ENCODE peak calls at places on chromosomes 12 and 14, in nine cellular contexts. One of them, this sample, is unnamed.
A peak's percentile ranks its signal among the peaks of the same experiment; 100 is the strongest.

GRCh38 chr12:110802489-110802888 is 44.3 kb upstream of the CCDC63 start:
- DNase-seq in choroid plexus epithelial cell: no peak
- DNase-seq in WERI-Rb-1: no peak
- DNase-seq in astrocyte of the cerebellum: no peak
- DNase-seq in fibroblast of mammary gland: no peak
- DNase-seq in AG04450: no peak
- DNase-seq in cardiac muscle cell: no peak
- DNase-seq in uterus: no peak
- DNase-seq in left lung: no peak
- DNase-seq in this sample: no peak

GRCh38 chr14:22370084-22370847 is 218.8 kb downstream of the DAD1 start:
- DNase-seq in choroid plexus epithelial cell: no peak
- DNase-seq in WERI-Rb-1: no peak
- DNase-seq in astrocyte of the cerebellum: no peak
- DNase-seq in fibroblast of mammary gland: peak; percentile 12
- DNase-seq in AG04450: no peak
- DNase-seq in cardiac muscle cell: peak; percentile 6
- DNase-seq in uterus: no peak
- DNase-seq in left lung: no peak
- DNase-seq in this sample: no peak

GRCh38 chr12:69934011-69934410 is 109.0 kb downstream of the MYRFL start:
- DNase-seq in choroid plexus epithelial cell: no peak
- DNase-seq in WERI-Rb-1: no peak
- DNase-seq in astrocyte of the cerebellum: no peak
- DNase-seq in fibroblast of mammary gland: no peak
- DNase-seq in AG04450: no peak
- DNase-seq in cardiac muscle cell: no peak
- DNase-seq in uterus: no peak
- DNase-seq in left lung: no peak
- DNase-seq in this sample: no peak

GRCh38 chr14:20434701-20435453 is 1.1 kb downstream of the KLHL33 start:
- DNase-seq in choroid plexus epithelial cell: peak; percentile 28
- DNase-seq in WERI-Rb-1: no peak
- DNase-seq in astrocyte of the cerebellum: no peak
- DNase-seq in fibroblast of mammary gland: no peak
- DNase-seq in AG04450: no peak
- DNase-seq in cardiac muscle cell: peak; percentile 35
- DNase-seq in uterus: peak; percentile 78
- DNase-seq in left lung: peak; percentile 73
- DNase-seq in this sample: no peak

GRCh38 chr12:63949902-63950301 is 105.4 kb downstream of the SRGAP1 start:
- DNase-seq in choroid plexus epithelial cell: peak; percentile 61
- DNase-seq in WERI-Rb-1: no peak
- DNase-seq in astrocyte of the cerebellum: no peak
- DNase-seq in fibroblast of mammary gland: peak; percentile 30
- DNase-seq in AG04450: no peak
- DNase-seq in cardiac muscle cell: peak; percentile 86
- DNase-seq in uterus: no peak
- DNase-seq in left lung: no peak
- DNase-seq in this sample: no peak

GRCh38 chr12:73185403-73185802 is 913.2 kb downstream of the TRHDE start:
- DNase-seq in choroid plexus epithelial cell: peak; percentile 1
- DNase-seq in WERI-Rb-1: no peak
- DNase-seq in astrocyte of the cerebellum: no peak
- DNase-seq in fibroblast of mammary gland: no peak
- DNase-seq in AG04450: no peak
- DNase-seq in cardiac muscle cell: no peak
- DNase-seq in uterus: no peak
- DNase-seq in left lung: no peak
- DNase-seq in this sample: no peak

GRCh38 chr14:49966304-49966809 is 73.5 kb downstream of the ARF6 start:
- DNase-seq in choroid plexus epithelial cell: no peak
- DNase-seq in WERI-Rb-1: peak; percentile 11
- DNase-seq in astrocyte of the cerebellum: no peak
- DNase-seq in fibroblast of mammary gland: no peak
- DNase-seq in AG04450: no peak
- DNase-seq in cardiac muscle cell: peak; percentile 47
- DNase-seq in uterus: no peak
- DNase-seq in left lung: no peak
- DNase-seq in this sample: no peak

GRCh38 chr12:131770120-131770519 is 58.1 kb upstream of the MMP17 start:
- DNase-seq in choroid plexus epithelial cell: no peak
- DNase-seq in WERI-Rb-1: no peak
- DNase-seq in astrocyte of the cerebellum: no peak
- DNase-seq in fibroblast of mammary gland: no peak
- DNase-seq in AG04450: no peak
- DNase-seq in cardiac muscle cell: no peak
- DNase-seq in uterus: no peak
- DNase-seq in left lung: no peak
- DNase-seq in this sample: no peak

GRCh38 chr12:46942579-46942978 is 116.8 kb upstream of the SLC38A4 start:
- DNase-seq in choroid plexus epithelial cell: no peak
- DNase-seq in WERI-Rb-1: no peak
- DNase-seq in astrocyte of the cerebellum: no peak
- DNase-seq in fibroblast of mammary gland: peak; percentile 27
- DNase-seq in AG04450: no peak
- DNase-seq in cardiac muscle cell: no peak
- DNase-seq in uterus: no peak
- DNase-seq in left lung: no peak
- DNase-seq in this sample: no peak

GRCh38 chr12:89263153-89263552 is 89.1 kb downstream of the DUSP6 start:
- DNase-seq in choroid plexus epithelial cell: no peak
- DNase-seq in WERI-Rb-1: no peak
- DNase-seq in astrocyte of the cerebellum: no peak
- DNase-seq in fibroblast of mammary gland: no peak
- DNase-seq in AG04450: no peak
- DNase-seq in cardiac muscle cell: no peak
- DNase-seq in uterus: no peak
- DNase-seq in left lung: no peak
- DNase-seq in this sample: no peak

GRCh38 chr14:75339059-75339458 is 60.4 kb downstream of the FOS start:
- DNase-seq in choroid plexus epithelial cell: peak; percentile 61
- DNase-seq in WERI-Rb-1: no peak
- DNase-seq in astrocyte of the cerebellum: no peak
- DNase-seq in fibroblast of mammary gland: peak; percentile 77
- DNase-seq in AG04450: no peak
- DNase-seq in cardiac muscle cell: peak; percentile 62
- DNase-seq in uterus: no peak
- DNase-seq in left lung: no peak
- DNase-seq in this sample: peak; percentile 33

GRCh38 chr12:130633771-130634170 is 82.3 kb downstream of the RIMBP2 start:
- DNase-seq in choroid plexus epithelial cell: no peak
- DNase-seq in WERI-Rb-1: peak; percentile 82
- DNase-seq in astrocyte of the cerebellum: no peak
- DNase-seq in fibroblast of mammary gland: no peak
- DNase-seq in AG04450: no peak
- DNase-seq in cardiac muscle cell: no peak
- DNase-seq in uterus: no peak
- DNase-seq in left lung: no peak
- DNase-seq in this sample: no peak

GRCh38 chr14:79483472-79483871 is 727.8 kb downstream of the DIO2 start:
- DNase-seq in choroid plexus epithelial cell: peak; percentile 71
- DNase-seq in WERI-Rb-1: no peak
- DNase-seq in astrocyte of the cerebellum: peak; percentile 9
- DNase-seq in fibroblast of mammary gland: peak; percentile 76
- DNase-seq in AG04450: peak; percentile 26
- DNase-seq in cardiac muscle cell: peak; percentile 5
- DNase-seq in uterus: no peak
- DNase-seq in left lung: no peak
- DNase-seq in this sample: no peak

GRCh38 chr14:55446127-55446736 is 5.8 kb upstream of the TBPL2 start:
- DNase-seq in choroid plexus epithelial cell: peak; percentile 89
- DNase-seq in WERI-Rb-1: peak; percentile 78
- DNase-seq in astrocyte of the cerebellum: peak; percentile 74
- DNase-seq in fibroblast of mammary gland: peak; percentile 88
- DNase-seq in AG04450: peak; percentile 42
- DNase-seq in cardiac muscle cell: peak; percentile 90
- DNase-seq in uterus: no peak
- DNase-seq in left lung: no peak
- DNase-seq in this sample: no peak

GRCh38 chr14:97833291-97833690 is 1036.1 kb downstream of the VRK1 start:
- DNase-seq in choroid plexus epithelial cell: no peak
- DNase-seq in WERI-Rb-1: peak; percentile 24
- DNase-seq in astrocyte of the cerebellum: no peak
- DNase-seq in fibroblast of mammary gland: no peak
- DNase-seq in AG04450: no peak
- DNase-seq in cardiac muscle cell: no peak
- DNase-seq in uterus: no peak
- DNase-seq in left lung: no peak
- DNase-seq in this sample: no peak

DNA sequence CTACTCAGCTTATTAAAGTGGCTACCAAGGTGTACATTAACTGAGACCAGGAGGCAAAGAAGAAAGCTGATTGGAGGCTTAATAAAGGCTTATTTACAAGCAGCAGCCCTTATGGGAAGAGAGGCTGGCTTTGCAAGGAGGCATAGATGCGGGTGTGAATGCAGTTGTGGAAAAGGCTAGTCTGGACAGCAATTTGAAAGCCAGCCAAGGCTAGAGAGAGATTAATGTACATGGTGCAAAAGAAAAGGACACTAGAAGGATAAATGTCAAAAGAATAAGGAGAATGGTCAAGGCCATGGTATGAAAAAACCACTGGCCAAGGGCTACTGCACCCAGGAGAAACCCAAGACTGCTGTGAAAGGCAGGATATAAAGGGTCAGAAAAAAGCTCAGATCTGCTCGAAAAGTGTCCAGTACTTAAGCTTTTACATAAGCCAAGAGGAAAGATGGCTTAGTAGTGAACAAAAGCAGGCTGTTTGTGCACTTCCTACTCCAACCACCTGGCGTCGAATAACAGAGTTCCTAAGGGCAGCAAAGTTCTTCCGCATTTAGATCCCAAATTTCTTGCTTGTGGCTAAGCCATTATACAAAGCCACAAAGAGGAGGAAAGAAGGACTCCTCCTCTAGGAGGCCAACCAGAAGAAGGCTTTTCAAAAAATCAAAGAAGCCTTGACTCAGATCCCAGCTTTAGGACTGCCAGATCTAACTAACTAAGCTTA is 24.0 kb downstream of the KLRK1 start:
- DNase-seq in choroid plexus epithelial cell: peak; percentile 52
- DNase-seq in WERI-Rb-1: no peak
- DNase-seq in astrocyte of the cerebellum: no peak
- DNase-seq in fibroblast of mammary gland: no peak
- DNase-seq in AG04450: no peak
- DNase-seq in cardiac muscle cell: peak; percentile 31
- DNase-seq in uterus: no peak
- DNase-seq in left lung: no peak
- DNase-seq in this sample: no peak
- TF ChIP-seq CTCF in choroid plexus epithelial cell: peak; percentile 51
- TF ChIP-seq CTCF in WERI-Rb-1: no peak
- TF ChIP-seq CTCF in astrocyte of the cerebellum: peak; percentile 43
- TF ChIP-seq CTCF in fibroblast of mammary gland: no peak
- TF ChIP-seq CTCF in AG04450: peak; percentile 24
- TF ChIP-seq CTCF in cardiac muscle cell: peak; percentile 36
- TF ChIP-seq CTCF in uterus: no peak
- TF ChIP-seq CTCF in left lung: peak; percentile 19
- TF ChIP-seq CTCF in this sample: no peak

DNA sequence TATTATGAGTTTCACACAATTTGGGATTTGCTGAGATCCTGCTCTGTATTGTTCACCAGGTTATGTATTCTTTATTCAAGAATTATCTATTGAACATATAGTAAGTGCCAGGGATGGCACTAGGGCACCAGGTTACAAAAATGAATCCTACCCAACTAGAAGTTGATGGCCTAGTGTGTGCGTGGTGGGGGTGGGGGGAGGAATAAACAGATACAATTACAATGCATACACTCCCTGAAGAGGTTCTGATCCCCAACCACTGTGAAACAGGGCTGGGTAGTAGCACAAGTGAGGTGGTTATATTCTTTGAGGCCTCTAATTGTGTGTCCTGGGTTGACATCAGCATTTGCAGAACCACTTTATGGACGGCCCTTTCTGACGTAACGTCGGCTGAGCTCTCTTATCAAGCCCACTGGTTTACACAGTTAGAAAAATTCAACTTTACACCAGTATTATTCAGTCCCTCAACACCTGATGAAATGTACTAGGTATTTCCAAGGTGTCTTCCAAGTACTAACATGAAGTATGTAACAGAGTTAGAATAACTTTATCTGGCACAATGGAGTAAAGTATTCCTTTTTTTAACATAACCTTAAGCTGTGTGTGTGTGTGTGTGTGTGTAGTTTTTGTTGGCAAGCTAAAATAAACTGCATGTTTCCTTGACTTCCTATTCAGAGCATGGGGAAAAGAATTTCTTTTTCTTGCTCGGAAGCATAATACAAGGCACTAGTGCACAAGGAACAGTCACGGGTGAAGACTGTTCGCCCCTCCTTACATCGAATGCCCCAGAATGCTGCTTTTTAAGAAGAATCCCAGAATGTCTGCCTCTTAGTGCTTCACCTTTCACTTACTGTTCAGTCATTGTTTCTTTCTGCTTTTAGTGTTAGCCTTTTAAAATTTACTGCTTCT is 8.1 kb upstream of the GLRX5 start:
- DNase-seq in choroid plexus epithelial cell: peak; percentile 65
- DNase-seq in WERI-Rb-1: no peak
- DNase-seq in astrocyte of the cerebellum: no peak
- DNase-seq in fibroblast of mammary gland: peak; percentile 55
- DNase-seq in AG04450: no peak
- DNase-seq in cardiac muscle cell: peak; percentile 67
- DNase-seq in uterus: no peak
- DNase-seq in left lung: no peak
- DNase-seq in this sample: no peak
- H3K4me3 ChIP-seq in choroid plexus epithelial cell: peak overlapping the region; percentile 6
- H3K4me3 ChIP-seq in WERI-Rb-1: no peak overlapping the region
- H3K4me3 ChIP-seq in astrocyte of the cerebellum: no peak overlapping the region
- H3K4me3 ChIP-seq in fibroblast of mammary gland: no peak overlapping the region
- H3K4me3 ChIP-seq in AG04450: peak overlapping the region; percentile 17
- H3K4me3 ChIP-seq in cardiac muscle cell: no peak overlapping the region
- H3K4me3 ChIP-seq in uterus: no peak overlapping the region
- H3K4me3 ChIP-seq in left lung: no peak overlapping the region
- H3K4me3 ChIP-seq in this sample: no peak overlapping the region

GRCh38 chr14:90184571-90185266 is 71.6 kb upstream of the PSMC1 start:
- DNase-seq in choroid plexus epithelial cell: no peak
- DNase-seq in WERI-Rb-1: no peak
- DNase-seq in astrocyte of the cerebellum: no peak
- DNase-seq in fibroblast of mammary gland: no peak
- DNase-seq in AG04450: no peak
- DNase-seq in cardiac muscle cell: no peak
- DNase-seq in uterus: no peak
- DNase-seq in left lung: peak; percentile 69
- DNase-seq in this sample: no peak
- TF ChIP-seq CTCF in choroid plexus epithelial cell: no peak
- TF ChIP-seq CTCF in WERI-Rb-1: no peak
- TF ChIP-seq CTCF in astrocyte of the cerebellum: no peak
- TF ChIP-seq CTCF in fibroblast of mammary gland: no peak
- TF ChIP-seq CTCF in AG04450: no peak
- TF ChIP-seq CTCF in cardiac muscle cell: no peak
- TF ChIP-seq CTCF in uterus: no peak
- TF ChIP-seq CTCF in left lung: no peak
- TF ChIP-seq CTCF in this sample: no peak

DNA sequence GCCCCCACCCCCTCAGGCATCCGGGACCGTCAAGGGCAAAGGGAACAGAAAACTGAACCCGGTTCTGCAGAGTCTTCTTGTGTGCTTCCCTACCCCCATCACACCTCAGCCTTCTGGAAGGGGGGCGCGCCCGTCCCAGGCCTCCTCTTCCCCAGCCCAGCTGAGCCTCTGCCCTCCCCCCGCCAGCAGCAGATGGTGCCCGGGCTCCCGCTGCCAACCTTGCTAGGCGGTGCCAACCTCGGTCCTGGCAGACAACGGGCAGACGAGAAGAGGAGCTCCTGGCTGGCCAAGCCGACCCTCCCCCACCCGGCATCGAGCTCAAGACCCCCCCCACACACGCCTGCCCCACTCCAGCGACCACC is 8.7 kb downstream of the STAC3 start:
- DNase-seq in choroid plexus epithelial cell: no peak
- DNase-seq in WERI-Rb-1: no peak
- DNase-seq in astrocyte of the cerebellum: no peak
- DNase-seq in fibroblast of mammary gland: no peak
- DNase-seq in AG04450: no peak
- DNase-seq in cardiac muscle cell: no peak
- DNase-seq in uterus: no peak
- DNase-seq in left lung: peak; percentile 84
- DNase-seq in this sample: no peak
- H3K4me3 ChIP-seq in choroid plexus epithelial cell: no peak overlapping the region
- H3K4me3 ChIP-seq in WERI-Rb-1: peak overlapping the region; percentile 65
- H3K4me3 ChIP-seq in astrocyte of the cerebellum: no peak overlapping the region
- H3K4me3 ChIP-seq in fibroblast of mammary gland: no peak overlapping the region
- H3K4me3 ChIP-seq in AG04450: no peak overlapping the region
- H3K4me3 ChIP-seq in cardiac muscle cell: no peak overlapping the region
- H3K4me3 ChIP-seq in uterus: no peak overlapping the region
- H3K4me3 ChIP-seq in left lung: no peak overlapping the region
- H3K4me3 ChIP-seq in this sample: no peak overlapping the region

This sample was measured in AG04449.